ENCODE peak calls at places on chromosomes 12 and 14, in four cellular contexts. J, R, H and C are unnamed samples.
A peak's percentile ranks its signal among the peaks of the same experiment; 100 is the strongest.

GRCh38 chr14:98262566-98262965 is 1009.4 kb downstream of the BCL11B start:
- DNase-seq in J (no peak), R (no peak), H (no peak), C (no peak)

GRCh38 chr14:50109342-50109741 is 7.0 kb downstream of the VCPKMT start:
- DNase-seq in J (no peak), R (no peak), H (no peak), C (no peak)

GRCh38 chr12:124738636-124739467 is 124.8 kb downstream of the SCARB1 start:
- DNase-seq in J (no peak), R (no peak), H (no peak), C (no peak)

GRCh38 chr14:104249706-104250105 is 111.3 kb downstream of the KIF26A start:
- DNase-seq in J (no peak), R (no peak), H (no peak), C (no peak)

GRCh38 chr12:87336814-87337336 is 692.3 kb downstream of the C12orf50 start:
- DNase-seq in J (no peak), R (no peak), H (no peak), C (no peak)

GRCh38 chr12:92675092-92675865 is 27.5 kb upstream of the PLEKHG7 start:
- DNase-seq in J (no peak), R (no peak), H (no peak), C (no peak)

GRCh38 chr12:79547735-79548347 is 142.9 kb downstream of the PAWR start:
- DNase-seq in J (no peak), R (no peak), H (no peak), C (no peak)

GRCh38 chr12:82461393-82461792 is 103.1 kb downstream of the METTL25 start:
- DNase-seq in J (no peak), R (no peak), H (no peak), C (no peak)

GRCh38 chr12:87270894-87271293 is 758.3 kb downstream of the C12orf50 start:
- DNase-seq in J (no peak), R (no peak), H (no peak), C (no peak)

GRCh38 chr14:51869426-51870113 is 9.2 kb downstream of the GNG2 start:
- DNase-seq in J (no peak), R (no peak), H (no peak), C (no peak)

GRCh38 chr12:51863921-51864700 is 15.6 kb upstream of the FIGNL2 start:
- DNase-seq in J (no peak), R (peak; percentile 69), H (no peak), C (no peak)

GRCh38 chr12:12800406-12801180 is 12.6 kb upstream of the DDX47 start:
- DNase-seq in J (no peak), R (no peak), H (no peak), C (no peak)

GRCh38 chr14:71319646-71320045 is 412.4 kb downstream of the PCNX1 start:
- DNase-seq in J (no peak), R (no peak), H (no peak), C (no peak)

GRCh38 chr14:61064210-61064609 is 83.2 kb downstream of the SLC38A6 start:
- DNase-seq in J (no peak), R (no peak), H (no peak), C (no peak)

GRCh38 chr12:27013606-27014084 is 539 bp downstream of the TM7SF3 start:
- DNase-seq in J (peak; percentile 38), R (no peak), H (no peak), C (no peak)

GRCh38 chr12:122040579-122041386 is 19.1 kb downstream of the BCL7A start:
- DNase-seq in J (no peak), R (no peak), H (no peak), C (no peak)

GRCh38 chr12:6347367-6348338 is 5.8 kb upstream of the TNFRSF1A start:
- DNase-seq in J (no peak), R (peak; percentile 86), H (peak; percentile 63), C (no peak)
- H3K27ac ChIP-seq in J (no peak overlapping the region), R (peak overlapping the region; percentile 71), H (peak overlapping the region; percentile 98), C (no peak overlapping the region)

GRCh38 chr12:120496353-120497340 is 734 bp downstream of the DYNLL1 start:
- DNase-seq in J (peak; percentile 44), R (peak; percentile 89), H (peak; percentile 26), C (peak; percentile 48)
- H3K4me3 ChIP-seq in J (peak overlapping the region; percentile 96), R (peak overlapping the region; percentile 97), H (peak overlapping the region; percentile 90), C (peak overlapping the region; percentile 82)

GRCh38 chr12:62603061-62603810 is 136.6 kb downstream of the MON2 start:
- DNase-seq in J (peak; percentile 65), R (peak; percentile 97), H (peak; percentile 34), C (peak; percentile 83)

GRCh38 chr12:62604373-62604772 is 137.7 kb downstream of the MON2 start:
- DNase-seq in J (no peak), R (no peak), H (no peak), C (no peak)

GRCh38 chr12:62603811-62604098 is 137.1 kb downstream of the MON2 start:
- DNase-seq in J (no peak), R (no peak), H (no peak), C (no peak)

GRCh38 chr12:62605972-62606371 is 139.3 kb downstream of the MON2 start:
- DNase-seq in J (no peak), R (no peak), H (no peak), C (no peak)

GRCh38 chr12:62604856-62605255 is 138.2 kb downstream of the MON2 start:
- DNase-seq in J (no peak), R (no peak), H (no peak), C (no peak)
- H3K27ac ChIP-seq in J (no peak overlapping the region), R (peak overlapping the region; percentile 100), H (no peak overlapping the region), C (peak overlapping the region; percentile 99)

GRCh38 chr14:64965356-64966000 is 6.7 kb downstream of the RAB15 start:
- DNase-seq in J (no peak), R (no peak), H (no peak), C (no peak)
- H3K4me3 ChIP-seq in J (no peak overlapping the region), R (no peak overlapping the region), H (no peak overlapping the region), C (no peak overlapping the region)

GRCh38 chr12:6262635-6263034 is 47.8 kb upstream of the PLEKHG6 start:
- DNase-seq in J (no peak), R (no peak), H (no peak), C (no peak)
- H3K27ac ChIP-seq in J (no peak overlapping the region), R (no peak overlapping the region), H (no peak overlapping the region), C (no peak overlapping the region)